ENCODE peak calls at places on chromosomes 12 and 14, in nine cellular contexts. One of them, this sample, is unnamed.

GRCh38 chr12:1289371-1290155 is 298.5 kb downstream of the ERC1 start:
- ATAC-seq in left ventricle myocardium superior: peak
- ATAC-seq in stimulated activated memory B cell treated with anti-CD40 and anti-IgM and Interleukin-4, amounts not matched to agents 10 μg/mL and 1 μg/mL and 100 μg/mL, for 72 hours: no peak
- ATAC-seq in left colon: peak
- ATAC-seq in effector memory CD8-positive, alpha-beta T cell: no peak
- ATAC-seq in psoas muscle: no peak
- ATAC-seq in heart left ventricle: peak
- ATAC-seq in activated CD4-positive, alpha-beta T cell treated with anti-CD3 and anti-CD28 coated beads for 36 hours: no peak
- ATAC-seq in aorta: no peak
- ATAC-seq in this sample: no peak

GRCh38 chr12:120639771-120640721 is at the start of gene CABP1:
- ATAC-seq in activated CD4-positive, alpha-beta T cell treated with anti-CD3 and anti-CD28 coated beads for 36 hours: peak
- ATAC-seq in aorta: no peak
- ATAC-seq in left colon: peak
- ATAC-seq in left ventricle myocardium superior: peak
- ATAC-seq in psoas muscle: peak
- ATAC-seq in effector memory CD8-positive, alpha-beta T cell: peak
- ATAC-seq in heart left ventricle: peak
- ATAC-seq in stimulated activated memory B cell treated with anti-CD40 and anti-IgM and Interleukin-4, amounts not matched to agents 10 μg/mL and 1 μg/mL and 100 μg/mL, for 72 hours: peak
- ATAC-seq in this sample: peak

GRCh38 chr14:104184506-104184905 is 46.1 kb downstream of the KIF26A start:
- ATAC-seq in stimulated activated memory B cell treated with anti-CD40 and anti-IgM and Interleukin-4, amounts not matched to agents 10 μg/mL and 1 μg/mL and 100 μg/mL, for 72 hours: no peak
- ATAC-seq in heart left ventricle: peak
- ATAC-seq in psoas muscle: peak
- ATAC-seq in activated CD4-positive, alpha-beta T cell treated with anti-CD3 and anti-CD28 coated beads for 36 hours: no peak
- ATAC-seq in effector memory CD8-positive, alpha-beta T cell: no peak
- ATAC-seq in left ventricle myocardium superior: no peak
- ATAC-seq in aorta: no peak
- ATAC-seq in left colon: no peak
- ATAC-seq in this sample: no peak

GRCh38 chr14:52910597-52910996 is 40.3 kb downstream of the FERMT2 start:
- ATAC-seq in psoas muscle: peak
- ATAC-seq in heart left ventricle: peak
- ATAC-seq in stimulated activated memory B cell treated with anti-CD40 and anti-IgM and Interleukin-4, amounts not matched to agents 10 μg/mL and 1 μg/mL and 100 μg/mL, for 72 hours: no peak
- ATAC-seq in aorta: no peak
- ATAC-seq in left colon: no peak
- ATAC-seq in left ventricle myocardium superior: peak
- ATAC-seq in effector memory CD8-positive, alpha-beta T cell: no peak
- ATAC-seq in activated CD4-positive, alpha-beta T cell treated with anti-CD3 and anti-CD28 coated beads for 36 hours: no peak
- ATAC-seq in this sample: no peak

GRCh38 chr14:73251516-73252215 is 14.4 kb downstream of the PAPLN start:
- ATAC-seq in left colon: no peak
- ATAC-seq in stimulated activated memory B cell treated with anti-CD40 and anti-IgM and Interleukin-4, amounts not matched to agents 10 μg/mL and 1 μg/mL and 100 μg/mL, for 72 hours: peak
- ATAC-seq in effector memory CD8-positive, alpha-beta T cell: no peak
- ATAC-seq in left ventricle myocardium superior: no peak
- ATAC-seq in heart left ventricle: no peak
- ATAC-seq in activated CD4-positive, alpha-beta T cell treated with anti-CD3 and anti-CD28 coated beads for 36 hours: no peak
- ATAC-seq in aorta: no peak
- ATAC-seq in psoas muscle: no peak
- ATAC-seq in this sample: no peak

GRCh38 chr12:31203261-31203660 is 122.7 kb downstream of the SINHCAF start:
- ATAC-seq in stimulated activated memory B cell treated with anti-CD40 and anti-IgM and Interleukin-4, amounts not matched to agents 10 μg/mL and 1 μg/mL and 100 μg/mL, for 72 hours: no peak
- ATAC-seq in left ventricle myocardium superior: no peak
- ATAC-seq in left colon: no peak
- ATAC-seq in psoas muscle: no peak
- ATAC-seq in effector memory CD8-positive, alpha-beta T cell: no peak
- ATAC-seq in activated CD4-positive, alpha-beta T cell treated with anti-CD3 and anti-CD28 coated beads for 36 hours: no peak
- ATAC-seq in aorta: no peak
- ATAC-seq in heart left ventricle: no peak
- ATAC-seq in this sample: no peak

GRCh38 chr12:91225316-91225715 is 42.7 kb upstream of the DCN start:
- ATAC-seq in activated CD4-positive, alpha-beta T cell treated with anti-CD3 and anti-CD28 coated beads for 36 hours: no peak
- ATAC-seq in heart left ventricle: peak
- ATAC-seq in aorta: peak
- ATAC-seq in left ventricle myocardium superior: peak
- ATAC-seq in effector memory CD8-positive, alpha-beta T cell: no peak
- ATAC-seq in left colon: no peak
- ATAC-seq in stimulated activated memory B cell treated with anti-CD40 and anti-IgM and Interleukin-4, amounts not matched to agents 10 μg/mL and 1 μg/mL and 100 μg/mL, for 72 hours: no peak
- ATAC-seq in psoas muscle: peak
- ATAC-seq in this sample: no peak

GRCh38 chr12:84929486-84929885 is 16.9 kb upstream of the SLC6A15 start:
- ATAC-seq in left ventricle myocardium superior: no peak
- ATAC-seq in activated CD4-positive, alpha-beta T cell treated with anti-CD3 and anti-CD28 coated beads for 36 hours: no peak
- ATAC-seq in heart left ventricle: no peak
- ATAC-seq in stimulated activated memory B cell treated with anti-CD40 and anti-IgM and Interleukin-4, amounts not matched to agents 10 μg/mL and 1 μg/mL and 100 μg/mL, for 72 hours: no peak
- ATAC-seq in psoas muscle: no peak
- ATAC-seq in effector memory CD8-positive, alpha-beta T cell: no peak
- ATAC-seq in aorta: no peak
- ATAC-seq in left colon: no peak
- ATAC-seq in this sample: no peak

GRCh38 chr14:66038214-66038977 is 447.8 kb upstream of the CCDC196 start:
- ATAC-seq in aorta: peak
- ATAC-seq in effector memory CD8-positive, alpha-beta T cell: no peak
- ATAC-seq in left colon: peak
- ATAC-seq in stimulated activated memory B cell treated with anti-CD40 and anti-IgM and Interleukin-4, amounts not matched to agents 10 μg/mL and 1 μg/mL and 100 μg/mL, for 72 hours: no peak
- ATAC-seq in psoas muscle: no peak
- ATAC-seq in left ventricle myocardium superior: peak
- ATAC-seq in activated CD4-positive, alpha-beta T cell treated with anti-CD3 and anti-CD28 coated beads for 36 hours: no peak
- ATAC-seq in heart left ventricle: peak
- ATAC-seq in this sample: no peak

GRCh38 chr12:92859650-92860386 is 69.3 kb downstream of the EEA1 start:
- ATAC-seq in psoas muscle: peak
- ATAC-seq in heart left ventricle: peak
- ATAC-seq in stimulated activated memory B cell treated with anti-CD40 and anti-IgM and Interleukin-4, amounts not matched to agents 10 μg/mL and 1 μg/mL and 100 μg/mL, for 72 hours: no peak
- ATAC-seq in aorta: no peak
- ATAC-seq in activated CD4-positive, alpha-beta T cell treated with anti-CD3 and anti-CD28 coated beads for 36 hours: no peak
- ATAC-seq in left colon: peak
- ATAC-seq in effector memory CD8-positive, alpha-beta T cell: no peak
- ATAC-seq in left ventricle myocardium superior: peak
- ATAC-seq in this sample: no peak

GRCh38 chr12:122040579-122041386 is 19.1 kb downstream of the BCL7A start:
- ATAC-seq in activated CD4-positive, alpha-beta T cell treated with anti-CD3 and anti-CD28 coated beads for 36 hours: no peak
- ATAC-seq in effector memory CD8-positive, alpha-beta T cell: no peak
- ATAC-seq in left ventricle myocardium superior: no peak
- ATAC-seq in psoas muscle: no peak
- ATAC-seq in stimulated activated memory B cell treated with anti-CD40 and anti-IgM and Interleukin-4, amounts not matched to agents 10 μg/mL and 1 μg/mL and 100 μg/mL, for 72 hours: no peak
- ATAC-seq in left colon: peak
- ATAC-seq in heart left ventricle: peak
- ATAC-seq in aorta: no peak
- ATAC-seq in this sample: no peak

GRCh38 chr14:71621276-71621675 is 311.0 kb upstream of the RGS6 start:
- ATAC-seq in left ventricle myocardium superior: no peak
- ATAC-seq in aorta: no peak
- ATAC-seq in effector memory CD8-positive, alpha-beta T cell: no peak
- ATAC-seq in heart left ventricle: no peak
- ATAC-seq in activated CD4-positive, alpha-beta T cell treated with anti-CD3 and anti-CD28 coated beads for 36 hours: no peak
- ATAC-seq in left colon: no peak
- ATAC-seq in stimulated activated memory B cell treated with anti-CD40 and anti-IgM and Interleukin-4, amounts not matched to agents 10 μg/mL and 1 μg/mL and 100 μg/mL, for 72 hours: no peak
- ATAC-seq in psoas muscle: no peak
- ATAC-seq in this sample: no peak

GRCh38 chr12:47346251-47347019 is 266.7 kb upstream of the AMIGO2 start:
- ATAC-seq in left colon: peak
- ATAC-seq in stimulated activated memory B cell treated with anti-CD40 and anti-IgM and Interleukin-4, amounts not matched to agents 10 μg/mL and 1 μg/mL and 100 μg/mL, for 72 hours: no peak
- ATAC-seq in left ventricle myocardium superior: no peak
- ATAC-seq in heart left ventricle: no peak
- ATAC-seq in effector memory CD8-positive, alpha-beta T cell: no peak
- ATAC-seq in activated CD4-positive, alpha-beta T cell treated with anti-CD3 and anti-CD28 coated beads for 36 hours: no peak
- ATAC-seq in aorta: no peak
- ATAC-seq in psoas muscle: no peak
- ATAC-seq in this sample: no peak

GRCh38 chr14:50883827-50884197 is 12.0 kb downstream of the ABHD12B start:
- ATAC-seq in aorta: no peak
- ATAC-seq in activated CD4-positive, alpha-beta T cell treated with anti-CD3 and anti-CD28 coated beads for 36 hours: no peak
- ATAC-seq in heart left ventricle: no peak
- ATAC-seq in left colon: peak
- ATAC-seq in effector memory CD8-positive, alpha-beta T cell: no peak
- ATAC-seq in left ventricle myocardium superior: no peak
- ATAC-seq in psoas muscle: no peak
- ATAC-seq in stimulated activated memory B cell treated with anti-CD40 and anti-IgM and Interleukin-4, amounts not matched to agents 10 μg/mL and 1 μg/mL and 100 μg/mL, for 72 hours: no peak
- ATAC-seq in this sample: no peak

GRCh38 chr12:95418142-95418541 is 55.8 kb upstream of the METAP2 start:
- ATAC-seq in aorta: peak
- ATAC-seq in effector memory CD8-positive, alpha-beta T cell: no peak
- ATAC-seq in stimulated activated memory B cell treated with anti-CD40 and anti-IgM and Interleukin-4, amounts not matched to agents 10 μg/mL and 1 μg/mL and 100 μg/mL, for 72 hours: no peak
- ATAC-seq in psoas muscle: peak
- ATAC-seq in left ventricle myocardium superior: peak
- ATAC-seq in left colon: no peak
- ATAC-seq in heart left ventricle: peak
- ATAC-seq in activated CD4-positive, alpha-beta T cell treated with anti-CD3 and anti-CD28 coated beads for 36 hours: no peak
- ATAC-seq in this sample: no peak

This sample was measured in activated T-helper 17 cell treated with anti-CD3 and anti-CD28 coated beads, Interleukin-2, amount 50 U/mL, for 72 hours.